ENCODE peak calls at places on chromosomes 1 and 21, in eight cellular contexts. S is uterus; P is central memory CD4-positive, alpha-beta T cell; K is occipital lobe; L is Panc1; H is stimulated activated CD4-positive, alpha-beta T cell treated with anti-CD3 and anti-CD28 coated beads, Interleukin-4, amount 100 ng/mL, for 4 hours; E is lung; O is GM04503. I is an unnamed sample.

GRCh38 chr21:26169061-26169610 is 1.4 kb downstream of the APP start:
- DNase-seq in E (peak), H (peak), K (peak), P (peak), S (peak), L (no peak), O (peak), I (peak)

GRCh38 chr1:15152318-15153183 is 996 bp upstream of the TMEM51 start:
- DNase-seq in L (peak), K (peak), S (peak), P (no peak), H (no peak), O (no peak), E (peak), I (peak)

GRCh38 chr1:45012639-45013278 is 705 bp downstream of the UROD start:
- DNase-seq in L (no peak), H (peak), O (peak), S (peak), E (peak), K (peak), P (no peak), I (peak)

GRCh38 chr1:110489406-110489805 is 29.6 kb downstream of the KCNA10 start:
- DNase-seq in E (no peak), P (no peak), S (no peak), L (no peak), O (no peak), K (no peak), H (no peak), I (no peak)

GRCh38 chr21:41897690-41898089 is 18.5 kb upstream of the PRDM15 start:
- DNase-seq in H (no peak), P (no peak), K (no peak), S (no peak), L (no peak), O (no peak), E (no peak), I (peak)

GRCh38 chr1:115771094-115771846 is 2.8 kb upstream of the CASQ2 start:
- DNase-seq in L (no peak), K (no peak), O (no peak), S (no peak), E (no peak), P (no peak), H (no peak), I (peak)

GRCh38 chr21:46498335-46499050 is 39.8 kb downstream of the DIP2A start:
- DNase-seq in L (no peak), E (no peak), K (no peak), O (no peak), P (no peak), H (no peak), S (no peak), I (no peak)

GRCh38 chr1:186093437-186093836 is 281.6 kb downstream of the TPR start:
- DNase-seq in S (no peak), O (no peak), H (no peak), P (no peak), L (no peak), K (no peak), E (no peak), I (peak)

GRCh38 chr1:67274623-67275325 is 32.9 kb upstream of the IL12RB2 start:
- DNase-seq in E (no peak), H (no peak), K (no peak), S (no peak), O (no peak), P (no peak), L (no peak), I (no peak)

GRCh38 chr1:24555591-24556413 is at the start of gene NCMAP:
- DNase-seq in O (no peak), E (peak), S (no peak), P (peak), H (peak), L (no peak), K (no peak), I (peak)

GRCh38 chr1:84715620-84716019 is 25.4 kb upstream of the SSX2IP start:
- DNase-seq in L (no peak), O (no peak), S (no peak), P (no peak), E (no peak), H (no peak), K (no peak), I (peak)

GRCh38 chr1:161013591-161014513 is 7.1 kb downstream of the F11R start:
- DNase-seq in E (peak), S (peak), H (peak), P (peak), K (no peak), O (no peak), L (no peak), I (no peak)

GRCh38 chr1:161185282-161185682 is 8.0 kb upstream of the B4GALT3 start:
- DNase-seq in P (peak), E (peak), K (peak), S (peak), H (peak), L (no peak), O (peak), I (peak)

GRCh38 chr1:66732407-66733166 is 19.7 kb upstream of the DYNLT5 start:
- DNase-seq in H (no peak), E (no peak), K (no peak), P (no peak), L (no peak), O (no peak), S (no peak), I (no peak)

GRCh38 chr1:223233019-223233409 is 90.0 kb upstream of the TLR5 start:
- DNase-seq in L (no peak), S (no peak), H (no peak), E (no peak), P (no peak), K (no peak), O (no peak), I (peak)

GRCh38 chr1:107389410-107390075 is 248.7 kb downstream of the NTNG1 start:
- DNase-seq in O (peak), S (no peak), H (no peak), K (no peak), P (no peak), E (no peak), L (no peak), I (no peak)

GRCh38 chr1:174883361-174883760 is 116.4 kb upstream of the CACYBP start:
- DNase-seq in H (no peak), K (no peak), S (no peak), O (peak), L (no peak), P (no peak), E (no peak), I (peak)

GRCh38 chr1:244092293-244093264 is 41.5 kb downstream of the ZBTB18 start:
- DNase-seq in P (no peak), L (no peak), E (no peak), O (peak), H (no peak), S (no peak), K (no peak), I (peak)

GRCh38 chr1:53090227-53091147 is 28.5 kb downstream of the PODN start:
- DNase-seq in S (no peak), L (no peak), H (no peak), K (no peak), P (no peak), O (no peak), E (no peak), I (peak)

GRCh38 chr1:49323925-49324540 is 547.3 kb upstream of the BEND5 start:
- DNase-seq in H (no peak), O (no peak), S (no peak), E (no peak), L (no peak), K (no peak), P (no peak), I (no peak)

GRCh38 chr21:35508389-35508888 is 459.3 kb upstream of the RUNX1 start:
- DNase-seq in P (no peak), L (no peak), S (no peak), E (peak), O (no peak), K (no peak), H (no peak), I (peak)

GRCh38 chr1:194295690-194296089 is 1109.3 kb upstream of the B3GALT2 start:
- DNase-seq in S (no peak), L (no peak), H (peak), P (peak), E (no peak), K (no peak), O (no peak), I (peak)

GRCh38 chr1:192235127-192235526 is 76.9 kb downstream of the RGS18 start:
- DNase-seq in S (no peak), K (no peak), O (no peak), P (no peak), E (no peak), L (no peak), H (no peak), I (peak)

GRCh38 chr1:214414691-214415090 is 133.7 kb downstream of the SMYD2 start:
- DNase-seq in K (no peak), S (no peak), L (no peak), E (no peak), H (no peak), P (no peak), O (no peak), I (peak)

GRCh38 chr1:205191127-205191577 is 20.4 kb downstream of the DSTYK start:
- DNase-seq in E (no peak), L (no peak), K (no peak), P (no peak), S (no peak), H (no peak), O (no peak), I (peak)

GRCh38 chr1:227901906-227902640 is 45.7 kb downstream of the WNT9A start:
- DNase-seq in H (no peak), P (no peak), O (no peak), K (no peak), S (no peak), L (no peak), E (no peak), I (peak)

GRCh38 chr1:102120910-102121309 is 124.2 kb upstream of the OLFM3 start:
- DNase-seq in E (no peak), L (no peak), P (no peak), H (no peak), S (no peak), K (no peak), O (no peak), I (peak)

GRCh38 chr1:185453496-185454192 is 136.6 kb upstream of the IVNS1ABP start:
- DNase-seq in K (no peak), L (no peak), H (no peak), P (no peak), O (peak), E (no peak), S (no peak), I (no peak)

GRCh38 chr21:25428537-25428936 is 178.7 kb downstream of the MRPL39 start:
- DNase-seq in E (no peak), P (no peak), S (no peak), L (no peak), H (no peak), O (no peak), K (no peak), I (no peak)

GRCh38 chr1:1003618-1004419 is 3.9 kb upstream of the HES4 start:
- DNase-seq in H (no peak), O (no peak), S (peak), K (no peak), P (no peak), E (no peak), L (no peak), I (no peak)

GRCh38 chr1:234845097-234845660 is 235.2 kb upstream of the IRF2BP2 start:
- DNase-seq in E (no peak), P (peak), O (no peak), H (peak), K (no peak), L (no peak), S (no peak), I (no peak)

GRCh38 chr1:163565171-163565570 is 243.4 kb downstream of the NUF2 start:
- DNase-seq in L (no peak), K (no peak), O (no peak), H (no peak), S (no peak), E (no peak), P (no peak), I (peak)

GRCh38 chr1:58768971-58769808 is 14.7 kb downstream of the JUN start:
- DNase-seq in O (no peak), S (peak), H (no peak), E (peak), L (no peak), K (peak), P (no peak), I (peak)

GRCh38 chr1:230857077-230857476 is 11.2 kb downstream of the C1orf198 start:
- DNase-seq in L (no peak), P (no peak), K (peak), H (no peak), S (no peak), O (no peak), E (no peak), I (no peak)

GRCh38 chr21:45363921-45364463 is 41.0 kb upstream of the COL18A1 start:
- DNase-seq in S (peak), K (peak), E (peak), P (no peak), H (peak), L (peak), O (peak), I (peak)

GRCh38 chr21:17580319-17580718 is 32.4 kb downstream of the BTG3 start:
- DNase-seq in E (no peak), L (no peak), P (no peak), H (no peak), O (no peak), S (no peak), K (no peak), I (no peak)

GRCh38 chr1:148334339-148335130 is 148.6 kb downstream of the PPIAL4G start:
- DNase-seq in E (peak), P (peak), O (no peak), L (peak), S (peak), K (peak), H (peak), I (peak)

GRCh38 chr1:87684194-87684593 is 355.5 kb downstream of the LMO4 start:
- DNase-seq in K (peak), O (no peak), H (no peak), L (no peak), S (peak), E (no peak), P (peak), I (peak)

GRCh38 chr1:27439150-27439549 is 46.7 kb downstream of the GPR3 start:
- DNase-seq in S (no peak), L (no peak), H (no peak), E (no peak), P (no peak), O (no peak), K (no peak), I (no peak)

I was measured in NCI-H69.